ENCODE peak calls at places on chromosomes 4 and X, in six cellular contexts. One of them, this sample, is unnamed.

GRCh38 chr4:184757810-184758209 is 23.9 kb upstream of the CENPU start:
- DNase-seq in fibroblast of mammary gland: peak; percentile 88
- DNase-seq in activated CD4-positive, alpha-beta T cell treated with anti-CD3 and anti-CD28 coated beads, Interleukin-2, amount 10 ng/mL, durations not matched to agents 7 days and 5 days: no peak
- DNase-seq in T1000: no peak
- DNase-seq in stimulated activated CD8-positive, alpha-beta memory T cell treated with anti-CD3 and anti-CD28 coated beads, Interleukin-4, amount 100 ng/mL, for 48 hours: no peak
- DNase-seq in GM23248: no peak
- DNase-seq in this sample: no peak

GRCh38 chr4:6250235-6250983 is 19.2 kb upstream of the WFS1 start:
- DNase-seq in activated CD4-positive, alpha-beta T cell treated with anti-CD3 and anti-CD28 coated beads, Interleukin-2, amount 10 ng/mL, durations not matched to agents 7 days and 5 days: peak; percentile 55
- DNase-seq in GM23248: peak; percentile 59
- DNase-seq in T1000: peak; percentile 8
- DNase-seq in fibroblast of mammary gland: peak; percentile 67
- DNase-seq in stimulated activated CD8-positive, alpha-beta memory T cell treated with anti-CD3 and anti-CD28 coated beads, Interleukin-4, amount 100 ng/mL, for 48 hours: no peak
- DNase-seq in this sample: peak; percentile 83

GRCh38 chr4:189046642-189047041 is 894.0 kb upstream of the FRG1 start:
- DNase-seq in activated CD4-positive, alpha-beta T cell treated with anti-CD3 and anti-CD28 coated beads, Interleukin-2, amount 10 ng/mL, durations not matched to agents 7 days and 5 days: no peak
- DNase-seq in GM23248: peak; percentile 4
- DNase-seq in T1000: no peak
- DNase-seq in stimulated activated CD8-positive, alpha-beta memory T cell treated with anti-CD3 and anti-CD28 coated beads, Interleukin-4, amount 100 ng/mL, for 48 hours: no peak
- DNase-seq in fibroblast of mammary gland: peak; percentile 49
- DNase-seq in this sample: no peak

GRCh38 chr4:155392486-155393184 is 15.9 kb upstream of the MAP9 start:
- DNase-seq in T1000: peak; percentile 48
- DNase-seq in stimulated activated CD8-positive, alpha-beta memory T cell treated with anti-CD3 and anti-CD28 coated beads, Interleukin-4, amount 100 ng/mL, for 48 hours: no peak
- DNase-seq in activated CD4-positive, alpha-beta T cell treated with anti-CD3 and anti-CD28 coated beads, Interleukin-2, amount 10 ng/mL, durations not matched to agents 7 days and 5 days: no peak
- DNase-seq in GM23248: peak; percentile 53
- DNase-seq in fibroblast of mammary gland: peak; percentile 88
- DNase-seq in this sample: no peak

GRCh38 chr4:83636930-83637329 is 101.0 kb downstream of the GPAT3 start:
- DNase-seq in fibroblast of mammary gland: no peak
- DNase-seq in GM23248: no peak
- DNase-seq in stimulated activated CD8-positive, alpha-beta memory T cell treated with anti-CD3 and anti-CD28 coated beads, Interleukin-4, amount 100 ng/mL, for 48 hours: no peak
- DNase-seq in T1000: no peak
- DNase-seq in activated CD4-positive, alpha-beta T cell treated with anti-CD3 and anti-CD28 coated beads, Interleukin-2, amount 10 ng/mL, durations not matched to agents 7 days and 5 days: no peak
- DNase-seq in this sample: no peak

GRCh38 chr4:176359590-176359989 is 39.8 kb downstream of the SPCS3 start:
- DNase-seq in activated CD4-positive, alpha-beta T cell treated with anti-CD3 and anti-CD28 coated beads, Interleukin-2, amount 10 ng/mL, durations not matched to agents 7 days and 5 days: no peak
- DNase-seq in stimulated activated CD8-positive, alpha-beta memory T cell treated with anti-CD3 and anti-CD28 coated beads, Interleukin-4, amount 100 ng/mL, for 48 hours: no peak
- DNase-seq in fibroblast of mammary gland: peak; percentile 94
- DNase-seq in GM23248: peak; percentile 87
- DNase-seq in T1000: no peak
- DNase-seq in this sample: no peak

GRCh38 chr4:52838729-52839722 is 23.1 kb upstream of the RASL11B start:
- DNase-seq in stimulated activated CD8-positive, alpha-beta memory T cell treated with anti-CD3 and anti-CD28 coated beads, Interleukin-4, amount 100 ng/mL, for 48 hours: no peak
- DNase-seq in GM23248: no peak
- DNase-seq in T1000: no peak
- DNase-seq in activated CD4-positive, alpha-beta T cell treated with anti-CD3 and anti-CD28 coated beads, Interleukin-2, amount 10 ng/mL, durations not matched to agents 7 days and 5 days: no peak
- DNase-seq in fibroblast of mammary gland: no peak
- DNase-seq in this sample: no peak

GRCh38 chr4:12538162-12538561 is 946.0 kb downstream of the RAB28 start:
- DNase-seq in T1000: no peak
- DNase-seq in fibroblast of mammary gland: no peak
- DNase-seq in activated CD4-positive, alpha-beta T cell treated with anti-CD3 and anti-CD28 coated beads, Interleukin-2, amount 10 ng/mL, durations not matched to agents 7 days and 5 days: no peak
- DNase-seq in stimulated activated CD8-positive, alpha-beta memory T cell treated with anti-CD3 and anti-CD28 coated beads, Interleukin-4, amount 100 ng/mL, for 48 hours: no peak
- DNase-seq in GM23248: no peak
- DNase-seq in this sample: no peak

GRCh38 chrX:41588271-41588670 is 100.5 kb upstream of the GPR34 start:
- DNase-seq in stimulated activated CD8-positive, alpha-beta memory T cell treated with anti-CD3 and anti-CD28 coated beads, Interleukin-4, amount 100 ng/mL, for 48 hours: no peak
- DNase-seq in activated CD4-positive, alpha-beta T cell treated with anti-CD3 and anti-CD28 coated beads, Interleukin-2, amount 10 ng/mL, durations not matched to agents 7 days and 5 days: no peak
- DNase-seq in GM23248: no peak
- DNase-seq in fibroblast of mammary gland: no peak
- DNase-seq in T1000: no peak
- DNase-seq in this sample: no peak

GRCh38 chrX:49951524-49952193 is 29.3 kb downstream of the CLCN5 start:
- DNase-seq in GM23248: no peak
- DNase-seq in fibroblast of mammary gland: peak; percentile 29
- DNase-seq in activated CD4-positive, alpha-beta T cell treated with anti-CD3 and anti-CD28 coated beads, Interleukin-2, amount 10 ng/mL, durations not matched to agents 7 days and 5 days: no peak
- DNase-seq in stimulated activated CD8-positive, alpha-beta memory T cell treated with anti-CD3 and anti-CD28 coated beads, Interleukin-4, amount 100 ng/mL, for 48 hours: no peak
- DNase-seq in T1000: no peak
- DNase-seq in this sample: no peak

GRCh38 chrX:2539586-2539985 is 38.8 kb upstream of the DHRSX start:
- DNase-seq in GM23248: no peak
- DNase-seq in stimulated activated CD8-positive, alpha-beta memory T cell treated with anti-CD3 and anti-CD28 coated beads, Interleukin-4, amount 100 ng/mL, for 48 hours: no peak
- DNase-seq in activated CD4-positive, alpha-beta T cell treated with anti-CD3 and anti-CD28 coated beads, Interleukin-2, amount 10 ng/mL, durations not matched to agents 7 days and 5 days: no peak
- DNase-seq in fibroblast of mammary gland: no peak
- DNase-seq in T1000: no peak
- DNase-seq in this sample: no peak

GRCh38 chr4:11297201-11297600 is 131.5 kb downstream of the HS3ST1 start:
- DNase-seq in fibroblast of mammary gland: peak; percentile 17
- DNase-seq in activated CD4-positive, alpha-beta T cell treated with anti-CD3 and anti-CD28 coated beads, Interleukin-2, amount 10 ng/mL, durations not matched to agents 7 days and 5 days: no peak
- DNase-seq in stimulated activated CD8-positive, alpha-beta memory T cell treated with anti-CD3 and anti-CD28 coated beads, Interleukin-4, amount 100 ng/mL, for 48 hours: no peak
- DNase-seq in T1000: no peak
- DNase-seq in GM23248: no peak
- DNase-seq in this sample: no peak

GRCh38 chrX:53398216-53398615 is 24.2 kb downstream of the SMC1A start:
- DNase-seq in stimulated activated CD8-positive, alpha-beta memory T cell treated with anti-CD3 and anti-CD28 coated beads, Interleukin-4, amount 100 ng/mL, for 48 hours: no peak
- DNase-seq in fibroblast of mammary gland: no peak
- DNase-seq in T1000: no peak
- DNase-seq in GM23248: peak; percentile 25
- DNase-seq in activated CD4-positive, alpha-beta T cell treated with anti-CD3 and anti-CD28 coated beads, Interleukin-2, amount 10 ng/mL, durations not matched to agents 7 days and 5 days: no peak
- DNase-seq in this sample: no peak

GRCh38 chrX:1111543-1112300 is 100.7 kb downstream of the CRLF2 start:
- DNase-seq in activated CD4-positive, alpha-beta T cell treated with anti-CD3 and anti-CD28 coated beads, Interleukin-2, amount 10 ng/mL, durations not matched to agents 7 days and 5 days: no peak
- DNase-seq in fibroblast of mammary gland: no peak
- DNase-seq in GM23248: no peak
- DNase-seq in stimulated activated CD8-positive, alpha-beta memory T cell treated with anti-CD3 and anti-CD28 coated beads, Interleukin-4, amount 100 ng/mL, for 48 hours: no peak
- DNase-seq in T1000: no peak
- DNase-seq in this sample: no peak

GRCh38 chr4:185738851-185739250 is 73.1 kb downstream of the SORBS2 start:
- DNase-seq in T1000: no peak
- DNase-seq in fibroblast of mammary gland: no peak
- DNase-seq in stimulated activated CD8-positive, alpha-beta memory T cell treated with anti-CD3 and anti-CD28 coated beads, Interleukin-4, amount 100 ng/mL, for 48 hours: no peak
- DNase-seq in activated CD4-positive, alpha-beta T cell treated with anti-CD3 and anti-CD28 coated beads, Interleukin-2, amount 10 ng/mL, durations not matched to agents 7 days and 5 days: no peak
- DNase-seq in GM23248: no peak
- DNase-seq in this sample: peak; percentile 63

This sample was measured in NCI-H526.